ENCODE peak calls at places on chromosomes 7 and 10, in nine cellular contexts. M is body of pancreas, F is choroid plexus epithelial cell, I is dorsolateral prefrontal cortex, O is spleen, C is HFF-Myc, Q is ovary, S is Peyer's patch, U is cardiac fibroblast. A is an unnamed sample.

GRCh38 chr10:83932245-83932644 is 207.1 kb upstream of the GHITM start:
- DNase-seq in M (no peak), S (no peak), C (no peak), O (no peak), F (no peak), U (no peak), Q (no peak), I (no peak), A (no peak)

GRCh38 chr7:24436131-24436920 is 136.9 kb upstream of the PALS2 start:
- DNase-seq in O (no peak), F (no peak), C (no peak), U (no peak), Q (no peak), M (no peak), I (no peak), S (no peak), A (no peak)

GRCh38 chr10:6218692-6219493 is 16.2 kb downstream of the PFKFB3 start:
- DNase-seq in O (no peak), I (no peak), M (no peak), C (no peak), Q (no peak), U (peak; percentile 93), F (peak; percentile 92), S (no peak), A (peak; percentile 53)

GRCh38 chr7:106891545-106892410 is 26.7 kb downstream of the PIK3CG start:
- DNase-seq in F (no peak), I (no peak), S (no peak), U (no peak), C (no peak), O (no peak), M (no peak), Q (no peak), A (no peak)

GRCh38 chr10:124878457-124878739 is 63.5 kb upstream of the ZRANB1 start:
- DNase-seq in F (no peak), S (no peak), I (no peak), Q (no peak), U (no peak), C (no peak), O (no peak), M (no peak), A (no peak)

GRCh38 chr7:139775829-139776266 is 1.9 kb downstream of the HIPK2 start:
- DNase-seq in M (peak; percentile 79), I (no peak), Q (peak; percentile 47), F (peak; percentile 93), S (peak; percentile 91), C (peak; percentile 61), O (no peak), U (peak; percentile 93), A (peak; percentile 88)

GRCh38 chr10:129855836-129856563 is 108.1 kb downstream of the EBF3 start:
- DNase-seq in S (no peak), C (no peak), I (no peak), O (no peak), M (no peak), F (no peak), Q (no peak), U (no peak), A (no peak)

GRCh38 chr10:79396587-79396986 is 48.8 kb downstream of the ZCCHC24 start:
- DNase-seq in Q (no peak), C (no peak), F (no peak), U (no peak), M (no peak), S (no peak), O (no peak), I (no peak), A (no peak)

GRCh38 chr7:111953611-111954010 is 252.6 kb downstream of the DOCK4 start:
- DNase-seq in F (peak; percentile 31), Q (no peak), S (no peak), U (peak; percentile 40), C (no peak), I (no peak), O (no peak), M (no peak), A (peak; percentile 12)

GRCh38 chr7:104552102-104552501 is 223.7 kb downstream of the LHFPL3 start:
- DNase-seq in Q (peak; percentile 20), F (peak; percentile 13), C (peak; percentile 15), M (peak; percentile 50), O (no peak), I (no peak), U (peak; percentile 45), S (no peak), A (peak; percentile 27)

GRCh38 chr10:43865275-43866135 is 216.8 kb upstream of the ZNF32 start:
- DNase-seq in M (no peak), C (no peak), Q (no peak), I (no peak), U (no peak), F (no peak), O (no peak), S (no peak), A (peak; percentile 48)

GRCh38 chr10:7471720-7472367 is 61.0 kb upstream of the SFMBT2 start:
- DNase-seq in M (no peak), S (peak; percentile 86), O (peak; percentile 86), C (no peak), U (no peak), Q (no peak), F (no peak), I (no peak), A (no peak)

GRCh38 chr10:126247454-126247975 is 140.8 kb downstream of the ADAM12 start:
- DNase-seq in M (peak; percentile 45), O (no peak), I (no peak), F (peak; percentile 99), Q (peak; percentile 67), S (peak; percentile 65), C (peak; percentile 90), U (peak; percentile 100), A (peak; percentile 100)

GRCh38 chr7:229184-229964 is 37.0 kb downstream of the FAM20C start:
- DNase-seq in I (peak; percentile 80), Q (peak; percentile 88), O (no peak), U (peak; percentile 84), F (peak; percentile 77), C (peak; percentile 62), S (peak; percentile 76), M (no peak), A (peak; percentile 87)
- H3K4me3 ChIP-seq in I (peak overlapping the region; percentile 28), Q (no peak overlapping the region), O (no peak overlapping the region), U (no peak overlapping the region), F (no peak overlapping the region), C (no peak overlapping the region), S (no peak overlapping the region), M (no peak overlapping the region), A (no peak overlapping the region)

DNA sequence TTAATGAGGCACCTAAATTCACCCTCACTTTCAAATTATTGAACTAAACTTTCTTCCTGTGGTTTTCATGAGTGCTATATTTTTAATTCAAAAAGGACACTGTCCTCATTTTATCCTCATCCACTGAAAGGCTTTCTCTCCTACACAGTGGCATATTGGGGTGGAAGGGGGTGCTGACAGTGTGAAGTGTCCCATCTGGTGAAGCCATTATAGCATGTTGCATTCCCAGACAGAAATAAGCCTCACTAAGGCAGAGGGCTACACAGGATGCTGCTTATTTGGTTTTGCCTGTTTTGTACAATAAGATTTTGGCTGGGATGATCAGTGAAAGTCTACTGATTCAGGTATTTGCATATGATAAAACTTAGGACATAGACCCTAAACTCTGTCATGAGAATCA is 82.4 kb upstream of the INHBA start:
- DNase-seq in U (no peak), I (no peak), S (no peak), M (no peak), C (no peak), Q (no peak), F (no peak), O (no peak), A (no peak)
- TF ChIP-seq CTCF in U (no peak), I (no peak), S (no peak), M (no peak), C (no peak), Q (no peak), F (no peak), O (no peak), A (no peak)

DNA sequence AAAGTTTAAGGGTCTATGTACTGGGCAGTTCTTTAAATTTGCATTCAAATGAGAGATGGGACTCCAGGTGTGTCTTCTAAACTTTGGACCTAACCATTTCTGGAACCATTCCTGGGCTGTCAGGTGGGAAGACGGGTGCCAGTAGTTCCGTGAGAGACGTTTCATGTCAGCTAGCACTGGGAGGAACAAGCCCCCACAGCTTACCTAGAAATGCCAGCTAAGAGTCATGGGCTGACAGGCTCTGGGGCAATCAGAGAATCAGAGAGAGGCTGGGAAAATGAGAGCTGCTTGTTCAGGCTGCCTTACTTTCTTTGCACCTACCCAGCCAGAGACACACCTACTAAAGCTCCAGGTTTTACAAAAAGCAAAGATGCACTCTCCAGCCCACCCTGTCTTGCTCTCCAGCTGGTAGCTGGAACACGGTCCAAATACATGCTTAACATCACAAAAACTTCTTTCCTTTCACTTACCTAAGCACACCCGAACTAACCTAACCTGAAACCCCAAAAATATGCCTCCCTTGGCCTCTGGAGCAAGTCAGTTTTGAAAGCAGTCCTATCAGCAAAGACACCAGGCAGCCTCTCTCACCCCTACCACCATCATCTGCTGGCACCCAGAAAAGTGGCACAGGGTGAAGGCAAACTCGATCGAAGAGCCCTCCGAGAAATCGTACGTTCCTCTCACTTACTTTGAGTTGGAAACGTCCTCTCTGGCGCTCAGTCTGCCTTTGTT is 616 bp downstream of the PTN start:
- DNase-seq in Q (no peak), O (no peak), F (peak; percentile 4), U (peak; percentile 2), M (no peak), C (no peak), S (no peak), I (no peak), A (no peak)
- H3K4me3 ChIP-seq in Q (peak overlapping the region; percentile 34), O (peak overlapping the region; percentile 37), F (peak overlapping the region; percentile 55), U (peak overlapping the region; percentile 39), M (no peak overlapping the region), C (peak overlapping the region; percentile 49), S (peak overlapping the region; percentile 10), I (peak overlapping the region; percentile 76), A (peak overlapping the region; percentile 54)

GRCh38 chr10:31031205-31031665 is 430 bp downstream of the ZNF438 start:
- DNase-seq in I (no peak), Q (no peak), U (peak; percentile 92), F (no peak), S (no peak), C (no peak), M (no peak), O (no peak), A (no peak)
- TF ChIP-seq CTCF in I (no peak), Q (no peak), U (no peak), F (no peak), S (no peak), C (peak; percentile 30), M (no peak), O (no peak), A (no peak)

A was measured in fibroblast of villous mesenchyme.